ENCODE peak calls at places on chromosomes 11 and 22, in four cellular contexts. One of them, this sample, is unnamed. For H3K36me3 and H3K4me1, the result is how much of the 10 kb centered on the place peaks cover.

GRCh38 chr11:23764285-23764684 is 732.6 kb upstream of the LUZP2 start:
- DNase-seq in mesenchymal stem cell: no peak
- DNase-seq in H1: no peak
- DNase-seq in IMR-90: no peak
- DNase-seq in this sample: no peak

GRCh38 chr11:73949246-73949645 is 1.6 kb upstream of the DNAJB13 start:
- DNase-seq in mesenchymal stem cell: no peak
- DNase-seq in H1: no peak
- DNase-seq in IMR-90: no peak
- DNase-seq in this sample: peak

GRCh38 chr11:74084796-74085541 is 76.1 kb upstream of the UCP3 start:
- DNase-seq in H1: no peak
- DNase-seq in mesenchymal stem cell: no peak
- DNase-seq in IMR-90: peak
- DNase-seq in this sample: no peak

GRCh38 chr11:91819743-91820142 is 404.9 kb upstream of the FAT3 start:
- DNase-seq in IMR-90: no peak
- DNase-seq in H1: no peak
- DNase-seq in mesenchymal stem cell: no peak
- DNase-seq in this sample: no peak

GRCh38 chr11:40338739-40339138 is 1120.7 kb downstream of the LRRC4C start:
- DNase-seq in mesenchymal stem cell: peak
- DNase-seq in IMR-90: peak
- DNase-seq in H1: no peak
- DNase-seq in this sample: no peak

GRCh38 chr22:36016656-36017055 is 12.0 kb downstream of the RBFOX2 start:
- DNase-seq in mesenchymal stem cell: no peak
- DNase-seq in IMR-90: no peak
- DNase-seq in H1: no peak
- DNase-seq in this sample: no peak

GRCh38 chr11:46916669-46917108 is 1.7 kb downstream of the LRP4 start:
- DNase-seq in IMR-90: peak
- DNase-seq in H1: peak
- DNase-seq in mesenchymal stem cell: peak
- DNase-seq in this sample: peak

GRCh38 chr22:42080287-42080686 is 787 bp downstream of the SMDT1 start:
- DNase-seq in H1: no peak
- DNase-seq in mesenchymal stem cell: peak
- DNase-seq in IMR-90: peak
- DNase-seq in this sample: no peak

GRCh38 chr11:57659669-57660068 is 2.1 kb downstream of the CLP1 start:
- DNase-seq in H1: no peak
- DNase-seq in mesenchymal stem cell: no peak
- DNase-seq in IMR-90: no peak
- DNase-seq in this sample: peak

GRCh38 chr11:46250071-46251052 is 27.1 kb upstream of the CREB3L1 start:
- DNase-seq in H1: no peak
- DNase-seq in IMR-90: peak
- DNase-seq in mesenchymal stem cell: peak
- DNase-seq in this sample: no peak

GRCh38 chr22:23233746-23234408 is 53.6 kb downstream of the BCR start:
- DNase-seq in mesenchymal stem cell: peak
- DNase-seq in H1: no peak
- DNase-seq in IMR-90: peak
- DNase-seq in this sample: peak

GRCh38 chr11:8127442-8127841 is 41.4 kb downstream of the RIC3 start:
- DNase-seq in H1: no peak
- DNase-seq in mesenchymal stem cell: no peak
- DNase-seq in IMR-90: no peak
- DNase-seq in this sample: no peak

GRCh38 chr11:2929511-2929879 is 275 bp upstream of the PHLDA2 start:
- DNase-seq in H1: no peak
- DNase-seq in IMR-90: peak
- DNase-seq in mesenchymal stem cell: peak
- DNase-seq in this sample: peak

GRCh38 chr11:45097721-45098493 is 48.5 kb upstream of the PRDM11 start:
- DNase-seq in mesenchymal stem cell: peak
- DNase-seq in H1: peak
- DNase-seq in IMR-90: peak
- DNase-seq in this sample: peak

GRCh38 chr11:124277809-124278208 is 21.6 kb downstream of the OR8G5 start:
- DNase-seq in H1: peak
- DNase-seq in IMR-90: no peak
- DNase-seq in mesenchymal stem cell: peak
- DNase-seq in this sample: no peak

GRCh38 chr11:76667271-76667818 is 3.2 kb downstream of the LRRC32 start:
- DNase-seq in IMR-90: no peak
- DNase-seq in mesenchymal stem cell: no peak
- DNase-seq in H1: no peak
- DNase-seq in this sample: peak

GRCh38 chr11:86727105-86727504 is 54.7 kb upstream of the ME3 start:
- DNase-seq in H1: no peak
- DNase-seq in IMR-90: no peak
- DNase-seq in mesenchymal stem cell: no peak
- DNase-seq in this sample: no peak

GRCh38 chr22:38196791-38197429 is 4.9 kb upstream of the MAFF start:
- DNase-seq in IMR-90: no peak
- DNase-seq in mesenchymal stem cell: no peak
- DNase-seq in H1: peak
- DNase-seq in this sample: no peak

GRCh38 chr11:102957953-102958352 is 2.4 kb upstream of the MMP13 start:
- DNase-seq in H1: no peak
- DNase-seq in mesenchymal stem cell: no peak
- DNase-seq in IMR-90: no peak
- DNase-seq in this sample: no peak

GRCh38 chr11:102610198-102610597 is 14.9 kb downstream of the MMP20 start:
- DNase-seq in mesenchymal stem cell: no peak
- DNase-seq in IMR-90: no peak
- DNase-seq in H1: no peak
- DNase-seq in this sample: no peak

GRCh38 chr11:73344191-73344607 is 32.0 kb upstream of the RELT start:
- DNase-seq in H1: no peak
- DNase-seq in IMR-90: no peak
- DNase-seq in mesenchymal stem cell: no peak
- DNase-seq in this sample: no peak

GRCh38 chr11:12238420-12238819 is 128.0 kb downstream of the MICAL2 start:
- DNase-seq in H1: no peak
- DNase-seq in mesenchymal stem cell: peak
- DNase-seq in IMR-90: no peak
- DNase-seq in this sample: no peak
- H3K9ac ChIP-seq in H1: no peak
- H3K9ac ChIP-seq in mesenchymal stem cell: peak
- H3K9ac ChIP-seq in IMR-90: no peak
- H3K9ac ChIP-seq in this sample: no peak

GRCh38 chr11:10526974-10527918 is 13.7 kb downstream of the RNF141 start:
- DNase-seq in H1: no peak
- DNase-seq in mesenchymal stem cell: peak
- DNase-seq in IMR-90: peak
- DNase-seq in this sample: no peak
- H3K36me3 ChIP-seq in H1: under half
- H3K36me3 ChIP-seq in mesenchymal stem cell: half or more
- H3K36me3 ChIP-seq in IMR-90: under half
- H3K36me3 ChIP-seq in this sample: under half

DNA sequence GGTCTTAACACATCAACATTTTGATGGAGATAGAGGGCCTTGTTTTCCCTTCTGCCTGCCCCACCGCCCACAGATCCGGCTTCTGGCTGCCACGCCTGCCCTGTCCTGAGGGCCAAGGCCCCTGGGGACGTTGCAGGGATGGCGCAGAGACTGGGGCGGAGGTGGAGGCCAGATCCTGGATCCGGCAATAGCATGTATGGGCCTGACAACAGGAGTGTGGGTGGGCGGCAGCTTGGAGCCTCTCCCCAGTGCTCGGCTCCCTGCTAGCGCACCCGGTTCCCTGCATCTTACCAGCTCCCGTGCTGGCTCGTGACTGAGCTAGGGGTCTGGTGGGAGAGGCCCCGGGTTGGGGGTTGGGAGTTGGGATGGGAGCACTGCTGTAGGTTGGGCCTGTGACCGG is 95.6 kb downstream of the ZBTB16 start:
- DNase-seq in mesenchymal stem cell: no peak
- DNase-seq in H1: no peak
- DNase-seq in IMR-90: no peak
- DNase-seq in this sample: peak
- H3K4me1 ChIP-seq in mesenchymal stem cell: under half
- H3K4me1 ChIP-seq in H1: under half
- H3K4me1 ChIP-seq in IMR-90: under half
- H3K4me1 ChIP-seq in this sample: under half

GRCh38 chr22:19223110-19223509 is 44.6 kb upstream of the SLC25A1 start:
- DNase-seq in H1: no peak
- DNase-seq in mesenchymal stem cell: no peak
- DNase-seq in IMR-90: no peak
- DNase-seq in this sample: no peak

GRCh38 chr22:19220867-19221266 is 42.3 kb upstream of the SLC25A1 start:
- DNase-seq in H1: no peak
- DNase-seq in IMR-90: no peak
- DNase-seq in mesenchymal stem cell: no peak
- DNase-seq in this sample: no peak

GRCh38 chr22:19223617-19224016 is 45.1 kb upstream of the SLC25A1 start:
- DNase-seq in H1: no peak
- DNase-seq in mesenchymal stem cell: no peak
- DNase-seq in IMR-90: no peak
- DNase-seq in this sample: no peak

GRCh38 chr22:19224557-19224956 is 46.0 kb upstream of the SLC25A1 start:
- DNase-seq in H1: no peak
- DNase-seq in IMR-90: no peak
- DNase-seq in mesenchymal stem cell: no peak
- DNase-seq in this sample: no peak

GRCh38 chr22:19222242-19223005 is 43.9 kb upstream of the SLC25A1 start:
- DNase-seq in mesenchymal stem cell: no peak
- DNase-seq in IMR-90: no peak
- DNase-seq in H1: no peak
- DNase-seq in this sample: no peak
- H3K9ac ChIP-seq in mesenchymal stem cell: no peak
- H3K9ac ChIP-seq in IMR-90: no peak
- H3K9ac ChIP-seq in H1: no peak
- H3K9ac ChIP-seq in this sample: no peak

DNA sequence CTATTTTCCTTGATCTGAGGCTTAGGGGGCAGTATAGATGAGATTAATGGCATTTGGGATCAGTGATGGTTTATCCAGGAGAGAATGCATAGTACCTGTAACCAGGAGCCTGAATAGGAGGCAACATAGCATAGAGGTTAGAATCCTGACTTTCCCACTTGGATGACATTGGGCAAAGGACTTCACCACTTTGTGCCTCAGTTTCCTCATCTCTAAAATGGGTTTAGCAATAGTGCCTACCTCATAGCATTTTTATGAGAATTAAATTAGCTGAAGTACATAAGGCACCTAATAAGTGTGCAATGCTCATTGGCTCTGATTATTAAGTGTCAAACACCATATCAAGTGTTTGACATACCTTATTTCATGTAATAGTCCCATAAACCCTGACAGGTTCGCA is 30.8 kb downstream of the CD44 start:
- DNase-seq in IMR-90: no peak
- DNase-seq in H1: no peak
- DNase-seq in mesenchymal stem cell: no peak
- DNase-seq in this sample: no peak
- H3K36me3 ChIP-seq in IMR-90: under half
- H3K36me3 ChIP-seq in H1: under half
- H3K36me3 ChIP-seq in mesenchymal stem cell: half or more
- H3K36me3 ChIP-seq in this sample: under half

GRCh38 chr11:122676638-122677037 is 21.1 kb downstream of the UBASH3B start:
- DNase-seq in mesenchymal stem cell: no peak
- DNase-seq in H1: no peak
- DNase-seq in IMR-90: no peak
- DNase-seq in this sample: no peak

GRCh38 chr11:122679441-122679840 is 23.9 kb downstream of the UBASH3B start:
- DNase-seq in mesenchymal stem cell: no peak
- DNase-seq in H1: no peak
- DNase-seq in IMR-90: no peak
- DNase-seq in this sample: no peak

GRCh38 chr11:122678406-122678805 is 22.9 kb downstream of the UBASH3B start:
- DNase-seq in IMR-90: no peak
- DNase-seq in mesenchymal stem cell: no peak
- DNase-seq in H1: no peak
- DNase-seq in this sample: no peak

GRCh38 chr11:122673706-122674105 is 18.2 kb downstream of the UBASH3B start:
- DNase-seq in H1: no peak
- DNase-seq in mesenchymal stem cell: peak
- DNase-seq in IMR-90: peak
- DNase-seq in this sample: no peak

GRCh38 chr11:122677256-122677655 is 21.7 kb downstream of the UBASH3B start:
- DNase-seq in IMR-90: no peak
- DNase-seq in mesenchymal stem cell: no peak
- DNase-seq in H1: no peak
- DNase-seq in this sample: no peak
- H3K4me1 ChIP-seq in IMR-90: under half
- H3K4me1 ChIP-seq in mesenchymal stem cell: under half
- H3K4me1 ChIP-seq in H1: under half
- H3K4me1 ChIP-seq in this sample: under half

GRCh38 chr11:29612423-29612822 is 404.4 kb downstream of the KCNA4 start:
- DNase-seq in IMR-90: no peak
- DNase-seq in mesenchymal stem cell: no peak
- DNase-seq in H1: no peak
- DNase-seq in this sample: no peak

GRCh38 chr11:29606596-29606995 is 410.2 kb downstream of the KCNA4 start:
- DNase-seq in IMR-90: no peak
- DNase-seq in mesenchymal stem cell: no peak
- DNase-seq in H1: no peak
- DNase-seq in this sample: no peak
- H3K9ac ChIP-seq in IMR-90: no peak
- H3K9ac ChIP-seq in mesenchymal stem cell: no peak
- H3K9ac ChIP-seq in H1: no peak
- H3K9ac ChIP-seq in this sample: no peak

This sample was measured in kidney.